ENCODE peak calls at places on chromosomes 7 and 10, in nine cellular contexts. I is A549, R is fibroblast of lung, D is hepatocyte, W is left ventricle myocardium inferior, A is sigmoid colon, X is IMR-90, H is mesenchymal stem cell, E is endothelial cell of umbilical vein. O is an unnamed sample.

GRCh38 chr7:154928136-154929005 is 74.6 kb downstream of the PAXIP1 start:
- DNase-seq in I (peak; percentile 92), R (peak; percentile 98), D (peak; percentile 64), W (no peak), A (no peak), X (peak; percentile 93), H (peak; percentile 93), E (peak; percentile 99), O (no peak)

GRCh38 chr7:121085922-121086321 is 97.4 kb downstream of the CPED1 start:
- DNase-seq in I (no peak), R (peak; percentile 37), D (no peak), W (no peak), A (no peak), X (peak; percentile 46), H (peak; percentile 48), E (no peak), O (no peak)

GRCh38 chr7:155257482-155258232 is 40.0 kb upstream of the INSIG1 start:
- DNase-seq in I (no peak), R (peak; percentile 84), D (no peak), W (peak; percentile 66), A (peak; percentile 84), X (no peak), H (no peak), E (peak; percentile 73), O (no peak)

GRCh38 chr7:5705318-5705717 is 76.1 kb downstream of the RNF216 start:
- DNase-seq in I (no peak), R (no peak), D (no peak), W (no peak), A (no peak), X (no peak), H (no peak), E (no peak), O (no peak)

GRCh38 chr7:4210821-4211220 is 471.3 kb upstream of the FOXK1 start:
- DNase-seq in I (no peak), R (no peak), D (no peak), W (no peak), A (no peak), X (no peak), H (no peak), E (no peak), O (no peak)

GRCh38 chr7:30654296-30655090 is 27.8 kb downstream of the CRHR2 start:
- DNase-seq in I (no peak), R (no peak), D (no peak), W (no peak), A (peak; percentile 47), X (no peak), H (no peak), E (no peak), O (no peak)

GRCh38 chr10:10930979-10931743 is 86.5 kb upstream of the CELF2 start:
- DNase-seq in I (no peak), R (no peak), D (peak; percentile 24), W (no peak), A (no peak), X (no peak), H (no peak), E (no peak), O (no peak)

GRCh38 chr10:69239816-69240434 is 19.8 kb downstream of the HKDC1 start:
- DNase-seq in I (no peak), R (peak; percentile 36), D (no peak), W (no peak), A (peak; percentile 62), X (no peak), H (no peak), E (no peak), O (no peak)

GRCh38 chr7:76358053-76358477 is 726 bp downstream of the YWHAG start:
- DNase-seq in I (peak; percentile 44), R (peak; percentile 37), D (peak; percentile 79), W (peak; percentile 75), A (peak; percentile 85), X (peak; percentile 20), H (peak; percentile 63), E (peak; percentile 65), O (no peak)

GRCh38 chr7:76357379-76358052 is 1.3 kb downstream of the YWHAG start:
- DNase-seq in I (no peak), R (no peak), D (no peak), W (no peak), A (peak; percentile 26), X (no peak), H (no peak), E (no peak), O (no peak)

GRCh38 chr7:76354981-76355730 is 3.6 kb downstream of the YWHAG start:
- DNase-seq in I (no peak), R (no peak), D (no peak), W (no peak), A (peak; percentile 18), X (no peak), H (no peak), E (no peak), O (no peak)

GRCh38 chr7:76356115-76356514 is 2.7 kb downstream of the YWHAG start:
- DNase-seq in I (no peak), R (no peak), D (no peak), W (no peak), A (no peak), X (no peak), H (no peak), E (no peak), O (no peak)

GRCh38 chr7:76356823-76357222 is 2.0 kb downstream of the YWHAG start:
- DNase-seq in I (peak; percentile 66), R (no peak), D (peak; percentile 54), W (no peak), A (peak; percentile 40), X (peak; percentile 61), H (peak; percentile 69), E (peak; percentile 59), O (no peak)
- H3K27ac ChIP-seq in I (no peak overlapping the region), R (peak overlapping the region; percentile 97), D (peak overlapping the region; percentile 99), W (peak overlapping the region; percentile 99), A (peak overlapping the region; percentile 99), X (no peak overlapping the region), H (no peak overlapping the region), E (peak overlapping the region; percentile 92), O (no peak overlapping the region)

GRCh38 chr10:88107698-88108097 is 244.3 kb downstream of the PTEN start:
- DNase-seq in I (no peak), R (no peak), D (no peak), W (no peak), A (no peak), X (no peak), H (no peak), E (no peak), O (no peak)

GRCh38 chr10:88106348-88106747 is 242.9 kb downstream of the PTEN start:
- DNase-seq in I (no peak), R (no peak), D (no peak), W (no peak), A (no peak), X (no peak), H (no peak), E (no peak), O (no peak)

GRCh38 chr10:88110355-88110754 is 246.9 kb downstream of the PTEN start:
- DNase-seq in I (peak; percentile 52), R (peak; percentile 31), D (no peak), W (no peak), A (no peak), X (peak; percentile 72), H (peak; percentile 78), E (peak; percentile 12), O (no peak)

GRCh38 chr10:88108115-88108610 is 244.7 kb downstream of the PTEN start:
- DNase-seq in I (peak; percentile 36), R (no peak), D (no peak), W (no peak), A (no peak), X (no peak), H (no peak), E (no peak), O (no peak)

DNA sequence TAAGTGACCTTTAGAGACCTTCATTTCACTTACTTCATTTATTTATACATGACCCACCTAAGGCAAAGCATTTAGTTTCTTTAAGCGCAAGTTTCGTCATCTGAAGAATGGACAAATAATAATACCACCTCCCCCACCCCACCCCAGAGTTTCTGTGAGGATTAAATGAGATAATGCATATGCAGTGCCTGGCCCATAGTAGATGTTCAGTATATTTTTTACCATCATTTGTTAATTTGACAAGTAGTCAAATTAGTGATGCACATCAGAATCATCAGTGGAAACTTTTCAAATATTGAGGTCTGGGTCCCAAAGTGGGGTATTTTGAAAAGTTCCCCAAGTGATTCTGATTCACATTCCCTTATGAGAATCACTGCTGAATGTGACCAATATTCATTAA is 243.9 kb downstream of the PTEN start:
- DNase-seq in I (no peak), R (no peak), D (no peak), W (no peak), A (no peak), X (no peak), H (no peak), E (no peak), O (no peak)
- H3K27ac ChIP-seq in I (no peak overlapping the region), R (no peak overlapping the region), D (no peak overlapping the region), W (no peak overlapping the region), A (no peak overlapping the region), X (no peak overlapping the region), H (no peak overlapping the region), E (no peak overlapping the region), O (no peak overlapping the region)

DNA sequence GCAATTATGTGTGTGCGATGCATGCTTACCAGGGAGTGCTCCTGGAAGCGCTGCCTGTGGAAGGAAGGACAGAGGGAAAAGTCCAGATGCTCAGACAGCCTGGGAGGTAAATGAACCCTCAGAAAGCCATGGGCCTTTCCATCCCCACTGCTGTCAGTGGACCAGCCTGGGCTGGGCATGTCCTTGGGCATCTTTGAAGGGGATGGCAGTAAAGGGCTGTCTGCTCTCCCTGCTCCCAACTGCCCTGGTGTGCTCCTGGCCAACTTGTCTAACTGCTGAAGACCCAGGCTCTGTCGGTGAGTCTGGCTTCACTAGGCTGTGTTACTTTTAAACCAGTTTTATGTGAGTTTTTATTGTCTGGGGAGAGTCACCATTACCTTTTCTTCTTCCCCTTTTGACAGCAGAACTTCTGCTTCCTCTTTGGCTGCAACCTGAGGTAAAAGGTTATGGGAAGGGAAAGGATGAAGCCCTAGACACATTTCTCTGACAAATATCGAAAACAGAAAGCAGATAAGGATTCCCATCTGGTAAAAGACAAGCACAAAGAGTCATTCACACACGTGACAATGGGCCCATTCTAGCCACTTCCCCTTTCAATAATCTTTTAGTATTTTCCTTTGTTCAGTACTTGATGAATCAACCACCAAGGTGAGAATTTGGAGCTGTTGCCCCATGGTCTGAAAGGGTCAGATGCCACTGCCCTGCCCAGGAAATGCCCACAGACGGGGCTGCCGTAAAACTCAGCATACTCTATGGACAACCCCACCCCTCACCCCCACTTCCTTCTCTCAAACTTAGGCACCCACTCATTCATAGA is 27.6 kb upstream of the PIK3AP1 start:
- DNase-seq in I (no peak), R (no peak), D (no peak), W (no peak), A (no peak), X (no peak), H (no peak), E (no peak), O (no peak)
- H3K27ac ChIP-seq in I (no peak overlapping the region), R (no peak overlapping the region), D (no peak overlapping the region), W (no peak overlapping the region), A (no peak overlapping the region), X (no peak overlapping the region), H (no peak overlapping the region), E (no peak overlapping the region), O (no peak overlapping the region)

GRCh38 chr10:6401066-6401465 is 179.0 kb downstream of the PRKCQ start:
- DNase-seq in I (no peak), R (no peak), D (no peak), W (no peak), A (no peak), X (no peak), H (no peak), E (no peak), O (no peak)

GRCh38 chr10:6400331-6400730 is 179.7 kb downstream of the PRKCQ start:
- DNase-seq in I (no peak), R (no peak), D (no peak), W (no peak), A (no peak), X (no peak), H (peak; percentile 7), E (no peak), O (no peak)

GRCh38 chr10:6402349-6402709 is 177.7 kb downstream of the PRKCQ start:
- DNase-seq in I (peak; percentile 38), R (no peak), D (no peak), W (no peak), A (no peak), X (no peak), H (no peak), E (no peak), O (no peak)

GRCh38 chr10:6402960-6403359 is 177.1 kb downstream of the PRKCQ start:
- DNase-seq in I (no peak), R (no peak), D (no peak), W (no peak), A (no peak), X (no peak), H (no peak), E (no peak), O (no peak)

GRCh38 chr10:6401562-6402348 is 178.3 kb downstream of the PRKCQ start:
- DNase-seq in I (peak; percentile 96), R (peak; percentile 92), D (peak; percentile 93), W (peak; percentile 54), A (peak; percentile 90), X (peak; percentile 92), H (peak; percentile 93), E (peak; percentile 89), O (peak; percentile 75)
- H3K27ac ChIP-seq in I (peak overlapping the region; percentile 96), R (no peak overlapping the region), D (no peak overlapping the region), W (peak overlapping the region; percentile 27), A (peak overlapping the region; percentile 71), X (peak overlapping the region; percentile 46), H (peak overlapping the region; percentile 64), E (peak overlapping the region; percentile 86), O (no peak overlapping the region)